ENCODE peak calls at places on chromosomes 6 and 20, in seven cellular contexts. J is foreskin fibroblast, Z is psoas muscle, W is fibroblast of mammary gland, C is kidney epithelial cell, E is cardiac fibroblast, D is AG10803. B is an unnamed sample.

GRCh38 chr20:60921021-60921622 is 330.9 kb upstream of the CDH4 start:
- DNase-seq in E (peak), D (peak), C (no peak), Z (peak), W (no peak), J (no peak), B (no peak)

GRCh38 chr6:24357336-24358218 is at the start of gene DCDC2:
- DNase-seq in E (peak), D (no peak), Z (peak), W (peak), J (no peak), C (peak), B (no peak)

GRCh38 chr6:2529217-2529719 is 221.5 kb downstream of the MYLK4 start:
- DNase-seq in J (no peak), C (no peak), Z (no peak), W (no peak), D (no peak), E (no peak), B (no peak)

GRCh38 chr20:1280421-1281102 is 14.5 kb downstream of the SNPH start:
- DNase-seq in E (no peak), J (no peak), D (no peak), Z (no peak), C (no peak), W (peak), B (no peak)

GRCh38 chr20:47358672-47359532 is 2.4 kb upstream of the ZMYND8 start:
- DNase-seq in D (peak), E (peak), W (peak), C (peak), J (peak), Z (peak), B (peak)

GRCh38 chr6:34281702-34282334 is 33.0 kb upstream of the SMIM29 start:
- DNase-seq in J (no peak), W (no peak), Z (no peak), E (no peak), C (no peak), D (no peak), B (no peak)

GRCh38 chr6:4405609-4406212 is 270.3 kb upstream of the ECI2 start:
- DNase-seq in D (no peak), E (no peak), C (no peak), Z (peak), W (no peak), J (no peak), B (no peak)

GRCh38 chr6:127518710-127519468 is at the start of gene MTCL3:
- DNase-seq in W (peak), E (peak), C (peak), Z (no peak), J (peak), D (peak), B (no peak)

GRCh38 chr20:45044084-45044573 is 56.8 kb downstream of the KCNS1 start:
- DNase-seq in C (peak), J (peak), Z (no peak), D (peak), E (peak), W (peak), B (peak)

GRCh38 chr6:131061771-131062160 is 1.3 kb downstream of the EPB41L2 start:
- DNase-seq in C (no peak), Z (no peak), D (no peak), J (no peak), E (peak), W (no peak), B (no peak)

GRCh38 chr6:80217799-80218198 is 111.3 kb downstream of the BCKDHB start:
- DNase-seq in Z (no peak), D (peak), W (peak), C (no peak), J (peak), E (no peak), B (peak)

GRCh38 chr20:35791823-35792222 is 20.0 kb downstream of the PHF20 start:
- DNase-seq in W (peak), C (peak), E (peak), Z (no peak), D (peak), J (peak), B (peak)

GRCh38 chr6:134964451-134965203 is 14.7 kb upstream of the ALDH8A1 start:
- DNase-seq in E (no peak), C (no peak), Z (no peak), J (no peak), D (no peak), W (no peak), B (no peak)

GRCh38 chr6:10202111-10202510 is 212.8 kb downstream of the TFAP2A start:
- DNase-seq in C (no peak), D (no peak), Z (no peak), W (no peak), E (no peak), J (no peak), B (no peak)

GRCh38 chr6:14652536-14652935 is 535.0 kb downstream of the CD83 start:
- DNase-seq in W (no peak), J (no peak), E (no peak), D (no peak), C (no peak), Z (no peak), B (no peak)

GRCh38 chr6:138026342-138026741 is 80.9 kb downstream of the PERP start:
- DNase-seq in W (no peak), D (no peak), Z (no peak), E (no peak), J (no peak), C (no peak), B (no peak)

GRCh38 chr6:111011360-111012142 is 29.7 kb downstream of the RPF2 start:
- DNase-seq in W (peak), Z (no peak), J (peak), C (no peak), E (peak), D (peak), B (no peak)

GRCh38 chr6:142071981-142072380 is 60.7 kb upstream of the GJE1 start:
- DNase-seq in C (no peak), E (no peak), J (no peak), Z (no peak), D (no peak), W (no peak), B (no peak)

GRCh38 chr6:42498473-42499128 is 46.9 kb upstream of the TRERF1 start:
- DNase-seq in J (no peak), C (no peak), D (no peak), E (no peak), Z (no peak), W (no peak), B (no peak)

GRCh38 chr20:25043499-25044260 is 14.3 kb downstream of the ACSS1 start:
- DNase-seq in E (no peak), Z (peak), W (no peak), D (no peak), C (no peak), J (no peak), B (no peak)

GRCh38 chr20:38220587-38220986 is 39.9 kb downstream of the KIAA1755 start:
- DNase-seq in E (no peak), D (no peak), J (no peak), W (no peak), Z (no peak), C (no peak), B (no peak)

GRCh38 chr6:71203211-71203610 is 85.4 kb upstream of the OGFRL1 start:
- DNase-seq in E (no peak), C (no peak), W (no peak), J (no peak), D (no peak), Z (no peak), B (no peak)

GRCh38 chr6:42394881-42395620 is 56.7 kb downstream of the TRERF1 start:
- DNase-seq in Z (no peak), E (no peak), D (no peak), J (no peak), W (no peak), C (no peak), B (no peak)

GRCh38 chr20:53801609-53802370 is 208.2 kb upstream of the ZNF217 start:
- DNase-seq in W (no peak), Z (no peak), C (no peak), J (no peak), E (no peak), D (no peak), B (no peak)

GRCh38 chr20:8901237-8902025 is 167.5 kb upstream of the PLCB4 start:
- DNase-seq in D (peak), W (peak), E (peak), Z (peak), C (no peak), J (peak), B (no peak)

GRCh38 chr6:15453186-15453585 is 207.3 kb downstream of the JARID2 start:
- DNase-seq in Z (no peak), W (no peak), J (no peak), D (no peak), C (no peak), E (no peak), B (no peak)

GRCh38 chr6:108359901-108360882 is 65.3 kb downstream of the AFG1L start:
- DNase-seq in J (no peak), Z (no peak), D (no peak), E (peak), W (peak), C (no peak), B (no peak)

GRCh38 chr6:144510859-144511258 is 225.7 kb downstream of the UTRN start:
- DNase-seq in J (no peak), D (no peak), W (no peak), Z (no peak), E (no peak), C (no peak), B (no peak)
- TF ChIP-seq CTCF in J (no peak), D (no peak), W (no peak), Z (no peak), E (no peak), C (no peak), B (no peak)

GRCh38 chr6:7389162-7389450 is 436 bp downstream of the CAGE1 start:
- DNase-seq in E (peak), C (peak), J (no peak), D (peak), W (peak), Z (no peak), B (no peak)

GRCh38 chr6:7391244-7391643 is 1.6 kb downstream of the RIOK1 start:
- DNase-seq in C (no peak), E (peak), J (peak), D (no peak), W (peak), Z (no peak), B (no peak)

GRCh38 chr6:7392402-7392801 is 2.8 kb downstream of the RIOK1 start:
- DNase-seq in D (peak), C (no peak), E (peak), W (peak), J (peak), Z (no peak), B (no peak)

GRCh38 chr6:7389451-7390217 is at the start of the genes CAGE1 and RIOK1:
- DNase-seq in J (peak), E (peak), C (peak), Z (peak), D (peak), W (peak), B (peak)

GRCh38 chr6:7390218-7390878 is 740 bp downstream of the RIOK1 start:
- DNase-seq in Z (no peak), W (no peak), J (no peak), C (no peak), E (no peak), D (no peak), B (peak)
- TF ChIP-seq CTCF in Z (no peak), W (peak), J (no peak), C (no peak), E (no peak), D (peak), B (no peak)

DNA sequence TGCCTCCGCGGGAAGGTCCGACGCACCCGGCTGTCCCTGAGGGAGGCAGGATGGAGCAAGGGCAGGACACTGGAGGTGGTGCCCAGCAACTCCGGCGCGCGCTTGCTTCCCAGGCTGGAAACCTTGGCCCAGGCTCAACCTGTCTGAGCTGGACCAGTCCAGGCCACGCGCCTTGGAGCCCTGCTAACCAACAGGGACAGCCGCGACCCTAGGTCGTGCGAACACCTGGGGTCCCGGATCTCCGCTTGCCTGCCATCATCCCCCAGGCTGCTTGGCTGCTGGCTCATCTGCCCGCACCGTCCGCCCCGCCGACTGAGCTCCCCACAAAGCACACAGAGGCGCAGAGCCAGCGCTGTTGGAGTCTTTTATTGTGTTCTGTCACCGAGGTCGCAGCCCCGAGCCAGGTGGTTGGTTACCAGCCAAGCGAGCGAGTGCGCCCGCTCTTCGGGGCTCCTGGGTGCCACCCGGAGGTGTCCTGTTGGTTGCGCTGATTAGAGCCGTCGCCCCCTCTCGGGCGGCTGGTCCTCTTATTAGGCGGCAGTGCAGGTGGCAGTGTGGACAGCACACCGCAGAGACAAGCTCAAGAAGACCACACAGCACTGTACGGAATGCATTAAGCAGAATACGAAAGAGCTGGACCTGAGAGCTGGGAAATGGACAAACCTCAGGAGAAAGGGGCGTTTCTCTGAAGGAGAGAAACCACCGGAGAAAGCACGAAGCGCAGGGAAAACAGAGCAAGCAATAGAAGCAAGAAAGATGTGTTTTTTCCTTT is 3.8 kb downstream of the COL12A1 start:
- DNase-seq in C (no peak), D (no peak), J (no peak), Z (peak), W (peak), E (peak), B (no peak)
- TF ChIP-seq CTCF in C (peak), D (no peak), J (no peak), Z (no peak), W (no peak), E (no peak), B (peak)

GRCh38 chr6:21034345-21034744 is 500.1 kb downstream of the CDKAL1 start:
- DNase-seq in W (no peak), Z (no peak), D (no peak), C (no peak), J (no peak), E (no peak), B (no peak)

GRCh38 chr6:21033095-21033494 is 498.8 kb downstream of the CDKAL1 start:
- DNase-seq in Z (no peak), E (no peak), W (peak), J (no peak), D (peak), C (no peak), B (no peak)

GRCh38 chr6:21027507-21027906 is 493.2 kb downstream of the CDKAL1 start:
- DNase-seq in Z (no peak), J (no peak), D (no peak), C (no peak), W (no peak), E (no peak), B (no peak)

GRCh38 chr6:21033575-21034026 is 499.3 kb downstream of the CDKAL1 start:
- DNase-seq in Z (peak), W (peak), E (peak), J (peak), D (peak), C (no peak), B (peak)

GRCh38 chr6:21031182-21031581 is 496.9 kb downstream of the CDKAL1 start:
- DNase-seq in W (no peak), J (no peak), C (no peak), E (no peak), Z (no peak), D (no peak), B (no peak)
- TF ChIP-seq CTCF in W (no peak), J (no peak), C (no peak), E (no peak), Z (no peak), D (no peak), B (no peak)